ENCODE peak calls at places on chromosomes 6 and 20, in five cellular contexts. B, N, W, A and U are unnamed samples.

GRCh38 chr6:86782328-86782727 is 155.0 kb upstream of the HTR1E start:
- DNase-seq in B (no peak), N (no peak), W (no peak), A (no peak), U (no peak)

GRCh38 chr6:163291622-163292021 is 122.9 kb upstream of the QKI start:
- DNase-seq in B (no peak), N (no peak), W (no peak), A (no peak), U (no peak)

GRCh38 chr20:57465943-57466342 is 59.0 kb downstream of the CTCFL start:
- DNase-seq in B (no peak), N (no peak), W (no peak), A (no peak), U (no peak)

GRCh38 chr6:150241751-150242150 is 98.9 kb downstream of the PPP1R14C start:
- DNase-seq in B (no peak), N (no peak), W (no peak), A (no peak), U (no peak)

GRCh38 chr6:114108119-114109002 is 137.4 kb upstream of the HDAC2 start:
- DNase-seq in B (peak), N (no peak), W (peak), A (no peak), U (no peak)

GRCh38 chr20:21099653-21100589 is 6.2 kb downstream of the LINC00237 start:
- DNase-seq in B (peak), N (no peak), W (no peak), A (no peak), U (peak)

GRCh38 chr6:161922631-161923119 is 648.8 kb upstream of the AGPAT4 start:
- DNase-seq in B (peak), N (no peak), W (peak), A (no peak), U (no peak)

GRCh38 chr6:118468682-118469465 is 79.2 kb upstream of the PLN start:
- DNase-seq in B (no peak), N (no peak), W (peak), A (no peak), U (no peak)

GRCh38 chr6:132270745-132271414 is 130.4 kb downstream of the MOXD1 start:
- DNase-seq in B (no peak), N (no peak), W (no peak), A (no peak), U (no peak)

GRCh38 chr6:99241905-99242534 is 107.5 kb downstream of the FAXC start:
- DNase-seq in B (peak), N (no peak), W (peak), A (no peak), U (peak)

GRCh38 chr20:17912916-17913315 is 55.7 kb downstream of the SNX5 start:
- DNase-seq in B (no peak), N (no peak), W (no peak), A (no peak), U (no peak)

GRCh38 chr6:111119550-111120329 is 32.4 kb downstream of the SLC16A10 start:
- DNase-seq in B (no peak), N (no peak), W (no peak), A (no peak), U (no peak)

GRCh38 chr6:162713926-162714759 is 13.4 kb downstream of the PRKN start:
- DNase-seq in B (peak), N (no peak), W (no peak), A (no peak), U (no peak)

GRCh38 chr6:26233608-26234420 is 131.2 kb upstream of the BTN3A2 start:
- DNase-seq in B (peak), N (peak), W (no peak), A (no peak), U (no peak)

GRCh38 chr6:155943635-155944034 is 488.0 kb upstream of the NOX3 start:
- DNase-seq in B (no peak), N (no peak), W (no peak), A (no peak), U (no peak)

DNA sequence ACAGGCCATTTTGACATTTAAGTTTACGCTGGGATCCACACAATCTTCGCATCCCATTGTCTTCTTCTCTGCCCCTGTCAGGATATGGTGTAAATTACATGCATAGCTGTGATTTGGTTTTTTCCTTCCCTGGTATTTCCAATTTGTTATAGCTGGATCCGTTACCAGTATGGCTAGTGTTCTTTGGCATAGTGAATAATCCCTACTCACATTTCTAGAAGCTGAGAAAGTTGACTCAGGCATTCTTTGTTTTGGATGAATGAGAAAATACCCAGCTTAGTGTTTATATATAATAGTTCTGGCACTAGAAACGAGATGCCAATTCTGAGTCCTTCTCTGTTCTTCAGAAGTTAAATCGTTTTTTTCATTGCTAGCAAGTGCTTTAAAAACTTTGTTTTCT is 92.1 kb upstream of the LAMP5 start:
- DNase-seq in B (no peak), N (no peak), W (no peak), A (no peak), U (no peak)
- TF ChIP-seq TAF1 in B (no peak), N (no peak), W (no peak), A (no peak), U (no peak)

GRCh38 chr6:14930366-14930989 is 315.4 kb upstream of the JARID2 start:
- DNase-seq in B (no peak), N (no peak), W (no peak), A (no peak), U (no peak)
- TF ChIP-seq POLR2AphosphoS5 in B (no peak), N (no peak), W (no peak), A (no peak), U (no peak)

GRCh38 chr6:14738497-14738896 is 507.4 kb upstream of the JARID2 start:
- DNase-seq in B (no peak), N (no peak), W (no peak), A (no peak), U (no peak)
- TF ChIP-seq TAF1 in B (no peak), N (no peak), W (no peak), A (no peak), U (no peak)

DNA sequence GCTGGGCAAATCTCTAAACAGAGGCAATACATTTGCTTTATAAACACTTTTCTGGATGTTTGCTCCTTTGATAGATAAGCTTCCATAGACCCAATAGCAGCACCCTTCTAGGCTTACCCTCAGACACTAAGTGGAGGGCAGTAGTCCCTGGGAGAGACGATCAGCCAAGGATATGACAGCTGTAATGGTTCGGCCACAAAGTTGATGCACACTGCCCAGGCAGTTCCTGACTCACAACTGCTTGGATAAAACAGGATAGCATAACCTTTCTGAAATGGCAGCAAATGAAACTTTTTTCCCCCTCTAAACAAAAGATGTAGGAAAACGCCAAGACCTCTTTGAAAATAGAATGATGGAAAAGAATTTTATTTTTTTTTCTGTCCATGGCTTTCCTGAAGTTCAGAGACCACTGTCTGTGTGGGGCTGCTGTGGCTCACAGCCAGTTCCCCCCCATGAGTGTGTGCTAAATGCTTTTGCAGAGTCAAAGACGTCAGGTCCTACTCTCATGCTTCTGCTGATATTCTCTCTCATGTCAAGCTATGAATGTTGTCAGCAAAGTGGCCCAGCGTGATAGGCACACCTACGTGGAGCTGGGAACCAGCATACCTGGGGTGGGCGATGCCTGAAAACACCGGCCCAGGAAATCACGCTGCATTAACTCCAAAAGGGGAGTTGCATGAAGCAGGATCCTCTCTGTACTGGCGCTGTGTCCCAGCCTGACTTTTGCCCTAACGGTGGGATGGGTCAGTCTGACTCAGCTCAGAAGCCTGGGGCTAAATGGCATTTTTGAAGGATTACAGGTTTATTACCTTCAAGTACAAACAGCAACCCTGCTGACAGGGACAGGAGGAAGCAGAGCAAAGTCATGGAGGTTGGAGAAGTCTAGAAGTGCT is 8.8 kb upstream of the MRPS10 start:
- DNase-seq in B (no peak), N (no peak), W (peak), A (no peak), U (no peak)
- TF ChIP-seq POLR2AphosphoS5 in B (peak), N (no peak), W (no peak), A (no peak), U (no peak)

GRCh38 chr6:52154381-52154780 is 31.8 kb upstream of the IL17A start:
- DNase-seq in B (no peak), N (no peak), W (no peak), A (no peak), U (no peak)
- TF ChIP-seq TAF1 in B (no peak), N (no peak), W (no peak), A (no peak), U (no peak)

GRCh38 chr6:109008061-109008460 is 86.6 kb downstream of the SESN1 start:
- DNase-seq in B (no peak), N (no peak), W (no peak), A (no peak), U (no peak)

GRCh38 chr6:109008951-109009760 is 85.5 kb downstream of the SESN1 start:
- DNase-seq in B (peak), N (peak), W (peak), A (peak), U (peak)

GRCh38 chr6:109009761-109010612 is 84.7 kb downstream of the SESN1 start:
- DNase-seq in B (no peak), N (no peak), W (no peak), A (no peak), U (no peak)

GRCh38 chr6:109008537-109008950 is 86.1 kb downstream of the SESN1 start:
- DNase-seq in B (no peak), N (no peak), W (no peak), A (no peak), U (no peak)

DNA sequence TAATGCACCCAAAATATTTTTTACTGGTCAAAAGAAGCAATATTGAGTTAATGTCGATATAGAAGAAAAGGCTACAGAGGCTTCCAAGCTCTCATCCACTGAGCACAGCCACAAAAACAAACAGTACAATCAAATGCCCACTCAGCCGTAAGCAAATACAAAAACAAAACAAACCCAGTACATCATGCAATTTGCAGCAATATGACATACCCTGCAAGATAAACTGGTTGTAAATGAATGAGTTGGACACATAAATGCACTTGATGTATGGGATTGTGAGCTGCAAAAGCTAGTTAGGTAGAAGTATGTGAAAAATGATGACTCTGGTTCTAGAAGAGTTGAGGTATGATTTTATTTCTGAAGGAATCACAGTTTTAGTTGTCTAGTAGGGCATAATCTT is 83.9 kb downstream of the SESN1 start:
- DNase-seq in B (no peak), N (no peak), W (peak), A (no peak), U (no peak)
- TF ChIP-seq POLR2AphosphoS5 in B (no peak), N (no peak), W (no peak), A (no peak), U (no peak)